ENCODE peak calls at places on chromosomes 12 and 14, in six cellular contexts. L is NK-92 treated with Interleukin-12 subunit alpha and Interleukin-12 subunit beta, amount 100 ng/mL, for 24 hours; I is right atrium auricular region; E is activated CD4-positive, alpha-beta T cell treated with anti-CD3 and anti-CD28 coated beads for 48 hours; U is T-helper 9 cell; S is stomach. Y is an unnamed sample.
A peak's percentile ranks its signal among the peaks of the same experiment; 100 is the strongest.

GRCh38 chr12:52205584-52206308 is 13.9 kb upstream of the KRT80 start:
- DNase-seq in L (no peak), I (no peak), E (no peak), U (no peak), S (no peak), Y (no peak)

GRCh38 chr12:57181072-57181471 is 33.7 kb upstream of the LRP1-AS start:
- DNase-seq in L (no peak), I (no peak), E (no peak), U (no peak), S (no peak), Y (no peak)

GRCh38 chr12:32671930-32672785 is 6.9 kb upstream of the DNM1L start:
- DNase-seq in L (no peak), I (no peak), E (no peak), U (no peak), S (peak; percentile 47), Y (peak; percentile 37)

GRCh38 chr14:93752980-93753561 is 35.2 kb downstream of the PRIMA1 start:
- DNase-seq in L (no peak), I (peak; percentile 75), E (no peak), U (no peak), S (no peak), Y (no peak)

GRCh38 chr12:126668538-126668937 is 1598.4 kb upstream of the TMEM132C start:
- DNase-seq in L (no peak), I (no peak), E (no peak), U (no peak), S (no peak), Y (no peak)

GRCh38 chr12:47558625-47559345 is 147.0 kb downstream of the RPAP3 start:
- DNase-seq in L (no peak), I (no peak), E (no peak), U (no peak), S (no peak), Y (no peak)

GRCh38 chr12:51809193-51809592 is 39.3 kb downstream of the FIGNL2 start:
- DNase-seq in L (no peak), I (no peak), E (no peak), U (no peak), S (no peak), Y (no peak)

GRCh38 chr12:16359512-16360491 is 12.4 kb downstream of the MGST1 start:
- DNase-seq in L (no peak), I (no peak), E (peak; percentile 48), U (no peak), S (peak; percentile 71), Y (peak; percentile 82)

GRCh38 chr12:113463746-113464743 is 7.6 kb downstream of the LHX5 start:
- DNase-seq in L (no peak), I (no peak), E (no peak), U (no peak), S (no peak), Y (no peak)

GRCh38 chr12:25583545-25583944 is 30.5 kb upstream of the LMNTD1 start:
- DNase-seq in L (no peak), I (peak; percentile 69), E (no peak), U (no peak), S (no peak), Y (peak; percentile 25)

GRCh38 chr14:37546621-37547447 is 48.2 kb downstream of the FOXA1 start:
- DNase-seq in L (no peak), I (no peak), E (no peak), U (no peak), S (no peak), Y (no peak)

GRCh38 chr12:46959484-46959883 is 119.9 kb upstream of the PCED1B start:
- DNase-seq in L (no peak), I (no peak), E (no peak), U (no peak), S (no peak), Y (no peak)

GRCh38 chr12:93663729-93664084 is 13.5 kb upstream of the CRADD start:
- DNase-seq in L (no peak), I (no peak), E (no peak), U (no peak), S (no peak), Y (no peak)

GRCh38 chr12:80627773-80628172 is 79.7 kb upstream of the MYF6 start:
- DNase-seq in L (no peak), I (no peak), E (no peak), U (no peak), S (no peak), Y (no peak)

GRCh38 chr14:71714225-71714624 is 218.0 kb upstream of the RGS6 start:
- DNase-seq in L (no peak), I (no peak), E (no peak), U (no peak), S (no peak), Y (no peak)

GRCh38 chr12:90729741-90730140 is 225.2 kb downstream of the CCER1 start:
- DNase-seq in L (no peak), I (no peak), E (no peak), U (no peak), S (no peak), Y (no peak)

GRCh38 chr14:74048291-74048690 is 29.1 kb downstream of the BBOF1 start:
- DNase-seq in L (no peak), I (no peak), E (no peak), U (no peak), S (no peak), Y (peak; percentile 9)

GRCh38 chr12:49631336-49631907 is 8.1 kb downstream of the PRPF40B start:
- DNase-seq in L (no peak), I (no peak), E (no peak), U (no peak), S (no peak), Y (peak; percentile 15)